ENCODE peak calls at places on chromosomes 5 and 9, in seven cellular contexts. F, V, R, J, K, H and S are unnamed samples.
A peak's percentile ranks its signal among the peaks of the same experiment; 100 is the strongest.

GRCh38 chr9:105503873-105504272 is 54.1 kb upstream of the FKTN start:
- DNase-seq in F (no peak), V (no peak), R (no peak), J (no peak), K (no peak), H (no peak), S (no peak)

GRCh38 chr5:42772265-42772993 is 15.8 kb downstream of the CCDC152 start:
- DNase-seq in F (no peak), V (no peak), R (no peak), J (no peak), K (no peak), H (no peak), S (peak; percentile 13)

GRCh38 chr5:43312076-43312620 is 1.1 kb downstream of the HMGCS1 start:
- DNase-seq in F (no peak), V (no peak), R (no peak), J (no peak), K (no peak), H (no peak), S (no peak)

GRCh38 chr5:87188411-87188810 is 79.3 kb upstream of the RASA1 start:
- DNase-seq in F (no peak), V (no peak), R (no peak), J (no peak), K (no peak), H (no peak), S (no peak)

GRCh38 chr5:150461231-150461630 is 11.7 kb upstream of the RPS14 start:
- DNase-seq in F (no peak), V (no peak), R (no peak), J (no peak), K (no peak), H (no peak), S (no peak)

GRCh38 chr5:145737578-145737977 is 97.6 kb downstream of the PRELID2 start:
- DNase-seq in F (no peak), V (no peak), R (no peak), J (no peak), K (no peak), H (no peak), S (no peak)

GRCh38 chr5:151200913-151201445 is 22.9 kb downstream of the CCDC69 start:
- DNase-seq in F (peak; percentile 3), V (no peak), R (no peak), J (no peak), K (no peak), H (no peak), S (no peak)

GRCh38 chr9:84710701-84711397 is 41.3 kb downstream of the NTRK2 start:
- DNase-seq in F (no peak), V (no peak), R (no peak), J (peak; percentile 40), K (no peak), H (no peak), S (no peak)

GRCh38 chr5:120139039-120139438 is 325.1 kb upstream of the PRR16 start:
- DNase-seq in F (no peak), V (peak; percentile 45), R (no peak), J (no peak), K (no peak), H (no peak), S (peak; percentile 55)

GRCh38 chr9:34957492-34958410 is at the start of gene PHF24:
- DNase-seq in F (peak; percentile 18), V (peak; percentile 15), R (peak; percentile 23), J (peak; percentile 44), K (no peak), H (no peak), S (no peak)

GRCh38 chr9:2876726-2877125 is 32.8 kb upstream of the PUM3 start:
- DNase-seq in F (no peak), V (no peak), R (no peak), J (no peak), K (no peak), H (no peak), S (no peak)

GRCh38 chr5:125317546-125317995 is 571.1 kb upstream of the ZNF608 start:
- DNase-seq in F (no peak), V (no peak), R (no peak), J (no peak), K (no peak), H (no peak), S (no peak)

GRCh38 chr5:82406200-82406773 is 128.1 kb upstream of the RPS23 start:
- DNase-seq in F (no peak), V (no peak), R (no peak), J (no peak), K (no peak), H (no peak), S (no peak)

GRCh38 chr9:36092509-36093215 is 43.9 kb upstream of the GLIPR2 start:
- DNase-seq in F (peak; percentile 58), V (no peak), R (no peak), J (no peak), K (no peak), H (no peak), S (no peak)

GRCh38 chr9:92001244-92001643 is 51.2 kb upstream of the ROR2 start:
- DNase-seq in F (no peak), V (no peak), R (no peak), J (no peak), K (no peak), H (no peak), S (no peak)

GRCh38 chr9:88966894-88967676 is 24.2 kb upstream of the S1PR3 start:
- DNase-seq in F (no peak), V (no peak), R (no peak), J (no peak), K (no peak), H (no peak), S (no peak)

GRCh38 chr9:4327504-4328191 is 27.8 kb upstream of the GLIS3 start:
- DNase-seq in F (no peak), V (no peak), R (no peak), J (no peak), K (no peak), H (no peak), S (no peak)

GRCh38 chr9:119736478-119737454 is 367.5 kb upstream of the BRINP1 start:
- DNase-seq in F (no peak), V (no peak), R (no peak), J (no peak), K (no peak), H (no peak), S (no peak)

GRCh38 chr5:438481-438981 is 4.4 kb upstream of the EXOC3 start:
- DNase-seq in F (no peak), V (no peak), R (no peak), J (no peak), K (no peak), H (peak; percentile 60), S (no peak)

GRCh38 chr9:33076031-33076359 is 479 bp downstream of the SMU1 start:
- DNase-seq in F (no peak), V (no peak), R (no peak), J (no peak), K (no peak), H (no peak), S (no peak)

GRCh38 chr9:86655147-86655546 is 292.2 kb downstream of the GAS1 start:
- DNase-seq in F (no peak), V (peak; percentile 9), R (no peak), J (no peak), K (no peak), H (no peak), S (no peak)

GRCh38 chr5:101142102-101142501 is 239.0 kb upstream of the ST8SIA4 start:
- DNase-seq in F (no peak), V (no peak), R (no peak), J (no peak), K (no peak), H (no peak), S (no peak)

GRCh38 chr9:127493592-127494303 is 42.4 kb downstream of the LRSAM1 start:
- DNase-seq in F (no peak), V (no peak), R (no peak), J (peak; percentile 81), K (no peak), H (no peak), S (no peak)

GRCh38 chr9:17462869-17463464 is 115.9 kb upstream of the SH3GL2 start:
- DNase-seq in F (no peak), V (peak; percentile 4), R (no peak), J (no peak), K (no peak), H (no peak), S (peak; percentile 29)

GRCh38 chr9:84990416-84990815 is 320.9 kb downstream of the NTRK2 start:
- DNase-seq in F (no peak), V (no peak), R (no peak), J (no peak), K (no peak), H (no peak), S (no peak)

GRCh38 chr5:112205840-112206239 is 213.2 kb downstream of the EPB41L4A start:
- DNase-seq in F (no peak), V (no peak), R (no peak), J (no peak), K (no peak), H (no peak), S (no peak)

GRCh38 chr9:118271331-118271730 is 567.1 kb downstream of the TLR4 start:
- DNase-seq in F (no peak), V (no peak), R (no peak), J (no peak), K (no peak), H (no peak), S (no peak)

GRCh38 chr5:16135506-16135905 is 44.1 kb downstream of the MARCHF11 start:
- DNase-seq in F (no peak), V (no peak), R (no peak), J (no peak), K (no peak), H (no peak), S (no peak)

GRCh38 chr5:150054569-150054968 is 31.8 kb downstream of the CSF1R start:
- DNase-seq in F (no peak), V (no peak), R (no peak), J (no peak), K (no peak), H (no peak), S (no peak)

GRCh38 chr5:39774597-39774996 is 349.8 kb upstream of the DAB2 start:
- DNase-seq in F (no peak), V (no peak), R (no peak), J (no peak), K (no peak), H (no peak), S (no peak)

GRCh38 chr9:5626727-5627634 is 1.9 kb upstream of the RIC1 start:
- DNase-seq in F (peak; percentile 69), V (peak; percentile 42), R (no peak), J (peak; percentile 38), K (no peak), H (peak; percentile 77), S (peak; percentile 34)

GRCh38 chr5:74028976-74029375 is 403.0 kb downstream of the ARHGEF28 start:
- DNase-seq in F (no peak), V (no peak), R (no peak), J (no peak), K (no peak), H (no peak), S (no peak)

GRCh38 chr9:132546148-132547051 is 36.0 kb upstream of the BARHL1 start:
- DNase-seq in F (no peak), V (no peak), R (no peak), J (peak; percentile 65), K (no peak), H (no peak), S (peak; percentile 24)

GRCh38 chr9:132673355-132673754 is 3.1 kb downstream of the GTF3C4 start:
- DNase-seq in F (no peak), V (peak; percentile 44), R (no peak), J (no peak), K (no peak), H (no peak), S (no peak)